ENCODE peak calls at places on chromosomes 11 and 22, in six cellular contexts. One of them, this sample, is unnamed.
A peak's percentile ranks its signal among the peaks of the same experiment; 100 is the strongest.

GRCh38 chr11:128691802-128692749 is 1.8 kb upstream of the FLI1 start:
- DNase-seq in endothelial cell of umbilical vein: peak; percentile 66
- DNase-seq in K562: no peak
- DNase-seq in A549: no peak
- DNase-seq in HepG2: no peak
- DNase-seq in GM12878: no peak
- DNase-seq in this sample: no peak

GRCh38 chr11:67045314-67045713 is 11.3 kb upstream of the RHOD start:
- DNase-seq in endothelial cell of umbilical vein: no peak
- DNase-seq in K562: peak; percentile 51
- DNase-seq in A549: peak; percentile 77
- DNase-seq in HepG2: no peak
- DNase-seq in GM12878: no peak
- DNase-seq in this sample: peak; percentile 83

GRCh38 chr11:8403310-8403709 is 139.6 kb upstream of the LMO1 start:
- DNase-seq in endothelial cell of umbilical vein: peak; percentile 17
- DNase-seq in K562: no peak
- DNase-seq in A549: no peak
- DNase-seq in HepG2: no peak
- DNase-seq in GM12878: no peak
- DNase-seq in this sample: peak; percentile 22

GRCh38 chr11:77299528-77299993 is 1.9 kb downstream of the GDPD4 start:
- DNase-seq in endothelial cell of umbilical vein: no peak
- DNase-seq in K562: peak; percentile 65
- DNase-seq in A549: peak; percentile 72
- DNase-seq in HepG2: peak; percentile 84
- DNase-seq in GM12878: no peak
- DNase-seq in this sample: no peak

GRCh38 chr11:25535462-25535861 is 796.5 kb upstream of the ANO3 start:
- DNase-seq in endothelial cell of umbilical vein: no peak
- DNase-seq in K562: no peak
- DNase-seq in A549: no peak
- DNase-seq in HepG2: no peak
- DNase-seq in GM12878: no peak
- DNase-seq in this sample: no peak

GRCh38 chr11:6353367-6353987 is 33.2 kb upstream of the CAVIN3 start:
- DNase-seq in endothelial cell of umbilical vein: peak; percentile 51
- DNase-seq in K562: peak; percentile 71
- DNase-seq in A549: peak; percentile 79
- DNase-seq in HepG2: peak; percentile 94
- DNase-seq in GM12878: peak; percentile 25
- DNase-seq in this sample: peak; percentile 56

GRCh38 chr11:120391854-120392253 is 55.6 kb downstream of the ARHGEF12 start:
- DNase-seq in endothelial cell of umbilical vein: peak; percentile 23
- DNase-seq in K562: no peak
- DNase-seq in A549: no peak
- DNase-seq in HepG2: peak; percentile 31
- DNase-seq in GM12878: no peak
- DNase-seq in this sample: no peak

GRCh38 chr11:34619062-34619516 is 1.8 kb upstream of the EHF start:
- DNase-seq in endothelial cell of umbilical vein: no peak
- DNase-seq in K562: peak; percentile 74
- DNase-seq in A549: no peak
- DNase-seq in HepG2: no peak
- DNase-seq in GM12878: no peak
- DNase-seq in this sample: no peak

GRCh38 chr11:19679952-19680823 is 32.4 kb upstream of the NAV2 start:
- DNase-seq in endothelial cell of umbilical vein: peak; percentile 98
- DNase-seq in K562: no peak
- DNase-seq in A549: peak; percentile 87
- DNase-seq in HepG2: no peak
- DNase-seq in GM12878: no peak
- DNase-seq in this sample: no peak

GRCh38 chr11:70244698-70245097 is 25.8 kb upstream of the PPFIA1 start:
- DNase-seq in endothelial cell of umbilical vein: no peak
- DNase-seq in K562: no peak
- DNase-seq in A549: peak; percentile 70
- DNase-seq in HepG2: no peak
- DNase-seq in GM12878: no peak
- DNase-seq in this sample: no peak

GRCh38 chr11:48034926-48035876 is 54.8 kb downstream of the PTPRJ start:
- DNase-seq in endothelial cell of umbilical vein: no peak
- DNase-seq in K562: no peak
- DNase-seq in A549: no peak
- DNase-seq in HepG2: no peak
- DNase-seq in GM12878: no peak
- DNase-seq in this sample: no peak

GRCh38 chr11:7582338-7582985 is 68.7 kb downstream of the PPFIBP2 start:
- DNase-seq in endothelial cell of umbilical vein: no peak
- DNase-seq in K562: no peak
- DNase-seq in A549: no peak
- DNase-seq in HepG2: no peak
- DNase-seq in GM12878: no peak
- DNase-seq in this sample: no peak

GRCh38 chr11:44409558-44410236 is 99.8 kb upstream of the ALX4 start:
- DNase-seq in endothelial cell of umbilical vein: no peak
- DNase-seq in K562: no peak
- DNase-seq in A549: no peak
- DNase-seq in HepG2: peak; percentile 13
- DNase-seq in GM12878: no peak
- DNase-seq in this sample: no peak

GRCh38 chr11:12224537-12224893 is 114.1 kb downstream of the MICAL2 start:
- DNase-seq in endothelial cell of umbilical vein: peak; percentile 28
- DNase-seq in K562: no peak
- DNase-seq in A549: no peak
- DNase-seq in HepG2: no peak
- DNase-seq in GM12878: peak; percentile 65
- DNase-seq in this sample: peak; percentile 98

GRCh38 chr11:66493124-66493523 is 12.9 kb downstream of the DPP3 start:
- DNase-seq in endothelial cell of umbilical vein: no peak
- DNase-seq in K562: no peak
- DNase-seq in A549: no peak
- DNase-seq in HepG2: no peak
- DNase-seq in GM12878: no peak
- DNase-seq in this sample: no peak

GRCh38 chr11:66957971-66958231 is 282 bp downstream of the PC start:
- DNase-seq in endothelial cell of umbilical vein: no peak
- DNase-seq in K562: no peak
- DNase-seq in A549: no peak
- DNase-seq in HepG2: no peak
- DNase-seq in GM12878: no peak
- DNase-seq in this sample: no peak

GRCh38 chr11:22031791-22032190 is 161.1 kb upstream of the ANO5 start:
- DNase-seq in endothelial cell of umbilical vein: no peak
- DNase-seq in K562: no peak
- DNase-seq in A549: no peak
- DNase-seq in HepG2: no peak
- DNase-seq in GM12878: no peak
- DNase-seq in this sample: no peak

GRCh38 chr22:38290347-38290746 is 17.5 kb upstream of the TMEM184B start:
- DNase-seq in endothelial cell of umbilical vein: no peak
- DNase-seq in K562: no peak
- DNase-seq in A549: no peak
- DNase-seq in HepG2: no peak
- DNase-seq in GM12878: no peak
- DNase-seq in this sample: no peak

GRCh38 chr11:44559207-44559943 is 6.1 kb upstream of the CD82 start:
- DNase-seq in endothelial cell of umbilical vein: no peak
- DNase-seq in K562: no peak
- DNase-seq in A549: no peak
- DNase-seq in HepG2: no peak
- DNase-seq in GM12878: peak; percentile 85
- DNase-seq in this sample: peak; percentile 82

GRCh38 chr11:30917859-30918478 is 331.8 kb upstream of the MPPED2 start:
- DNase-seq in endothelial cell of umbilical vein: peak; percentile 60
- DNase-seq in K562: peak; percentile 50
- DNase-seq in A549: peak; percentile 47
- DNase-seq in HepG2: peak; percentile 40
- DNase-seq in GM12878: no peak
- DNase-seq in this sample: peak; percentile 51

DNA sequence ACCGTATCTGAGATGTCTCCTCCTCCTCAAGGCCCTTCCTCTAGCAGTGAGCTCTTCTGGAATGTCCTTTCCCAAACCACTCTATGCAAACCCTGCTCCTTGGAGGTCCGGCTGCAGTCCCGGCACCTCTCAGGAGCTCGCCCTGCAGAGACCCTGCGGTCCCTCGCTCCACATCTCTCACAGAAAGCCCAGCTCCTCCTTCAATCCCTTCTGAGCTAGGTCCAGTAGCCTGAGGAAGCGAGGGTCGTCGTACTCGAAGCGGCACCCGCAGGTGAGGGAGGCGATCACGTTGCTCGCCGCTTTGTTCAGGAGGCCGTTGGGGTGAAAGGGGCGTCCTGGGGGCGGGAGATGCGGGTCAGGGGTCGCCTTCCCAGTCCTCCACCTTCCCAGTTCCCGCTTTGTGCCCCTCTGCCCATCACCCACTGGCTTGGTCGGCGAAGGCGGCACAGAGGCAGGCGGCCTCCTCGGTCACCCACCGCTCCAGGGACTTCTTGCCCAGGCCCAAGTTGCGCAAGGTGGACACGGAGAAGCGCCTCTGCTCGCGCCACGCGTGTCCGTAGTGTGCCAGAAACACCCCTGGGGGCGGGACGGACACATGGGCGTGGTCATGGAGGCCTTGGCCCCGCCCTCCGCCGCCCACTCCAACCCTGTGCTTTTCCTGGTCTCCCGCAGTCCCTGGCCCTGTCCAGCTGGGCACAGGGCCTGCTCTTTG is 21.5 kb upstream of the CYP2D6 start:
- DNase-seq in endothelial cell of umbilical vein: no peak
- DNase-seq in K562: peak; percentile 18
- DNase-seq in A549: no peak
- DNase-seq in HepG2: no peak
- DNase-seq in GM12878: no peak
- DNase-seq in this sample: no peak
- H3K4me3 ChIP-seq in endothelial cell of umbilical vein: no peak overlapping the region
- H3K4me3 ChIP-seq in K562: no peak overlapping the region
- H3K4me3 ChIP-seq in A549: no peak overlapping the region
- H3K4me3 ChIP-seq in HepG2: no peak overlapping the region
- H3K4me3 ChIP-seq in GM12878: no peak overlapping the region
- H3K4me3 ChIP-seq in this sample: no peak overlapping the region

GRCh38 chr11:111329306-111330204 is 31.2 kb downstream of the POU2AF3 start:
- DNase-seq in endothelial cell of umbilical vein: no peak
- DNase-seq in K562: no peak
- DNase-seq in A549: no peak
- DNase-seq in HepG2: no peak
- DNase-seq in GM12878: no peak
- DNase-seq in this sample: no peak
- TF ChIP-seq MYC in endothelial cell of umbilical vein: no peak
- TF ChIP-seq MYC in K562: no peak
- TF ChIP-seq MYC in A549: no peak
- TF ChIP-seq MYC in HepG2: no peak
- TF ChIP-seq MYC in GM12878: no peak
- TF ChIP-seq MYC in this sample: no peak

DNA sequence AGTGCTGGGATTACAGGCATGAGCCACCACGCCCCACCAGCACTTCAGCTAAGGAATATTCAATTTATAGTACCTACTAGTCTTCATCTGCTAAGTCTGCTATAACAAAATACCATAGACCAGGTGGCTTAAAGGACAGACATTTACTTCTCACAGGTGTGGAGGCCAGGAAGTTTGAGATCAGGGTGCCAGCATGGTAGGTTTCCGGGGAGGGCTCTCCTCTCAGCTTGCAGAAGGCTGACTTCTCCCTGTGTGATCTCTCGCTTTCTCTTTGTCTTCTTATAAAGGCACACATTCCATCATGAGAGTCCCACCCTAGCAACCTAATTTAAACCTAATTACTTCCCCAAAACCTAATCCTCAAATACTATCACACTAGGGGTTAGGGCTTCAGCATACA is 433.0 kb downstream of the INSC start:
- DNase-seq in endothelial cell of umbilical vein: no peak
- DNase-seq in K562: no peak
- DNase-seq in A549: no peak
- DNase-seq in HepG2: no peak
- DNase-seq in GM12878: no peak
- DNase-seq in this sample: no peak
- H3K4me3 ChIP-seq in endothelial cell of umbilical vein: no peak overlapping the region
- H3K4me3 ChIP-seq in K562: no peak overlapping the region
- H3K4me3 ChIP-seq in A549: no peak overlapping the region
- H3K4me3 ChIP-seq in HepG2: no peak overlapping the region
- H3K4me3 ChIP-seq in GM12878: no peak overlapping the region
- H3K4me3 ChIP-seq in this sample: no peak overlapping the region

GRCh38 chr11:33055361-33055760 is 16.0 kb downstream of the TCP11L1 start:
- DNase-seq in endothelial cell of umbilical vein: peak; percentile 4
- DNase-seq in K562: no peak
- DNase-seq in A549: no peak
- DNase-seq in HepG2: no peak
- DNase-seq in GM12878: no peak
- DNase-seq in this sample: no peak
- TF ChIP-seq MYC in endothelial cell of umbilical vein: no peak
- TF ChIP-seq MYC in K562: no peak
- TF ChIP-seq MYC in A549: no peak
- TF ChIP-seq MYC in HepG2: no peak
- TF ChIP-seq MYC in GM12878: no peak
- TF ChIP-seq MYC in this sample: no peak

DNA sequence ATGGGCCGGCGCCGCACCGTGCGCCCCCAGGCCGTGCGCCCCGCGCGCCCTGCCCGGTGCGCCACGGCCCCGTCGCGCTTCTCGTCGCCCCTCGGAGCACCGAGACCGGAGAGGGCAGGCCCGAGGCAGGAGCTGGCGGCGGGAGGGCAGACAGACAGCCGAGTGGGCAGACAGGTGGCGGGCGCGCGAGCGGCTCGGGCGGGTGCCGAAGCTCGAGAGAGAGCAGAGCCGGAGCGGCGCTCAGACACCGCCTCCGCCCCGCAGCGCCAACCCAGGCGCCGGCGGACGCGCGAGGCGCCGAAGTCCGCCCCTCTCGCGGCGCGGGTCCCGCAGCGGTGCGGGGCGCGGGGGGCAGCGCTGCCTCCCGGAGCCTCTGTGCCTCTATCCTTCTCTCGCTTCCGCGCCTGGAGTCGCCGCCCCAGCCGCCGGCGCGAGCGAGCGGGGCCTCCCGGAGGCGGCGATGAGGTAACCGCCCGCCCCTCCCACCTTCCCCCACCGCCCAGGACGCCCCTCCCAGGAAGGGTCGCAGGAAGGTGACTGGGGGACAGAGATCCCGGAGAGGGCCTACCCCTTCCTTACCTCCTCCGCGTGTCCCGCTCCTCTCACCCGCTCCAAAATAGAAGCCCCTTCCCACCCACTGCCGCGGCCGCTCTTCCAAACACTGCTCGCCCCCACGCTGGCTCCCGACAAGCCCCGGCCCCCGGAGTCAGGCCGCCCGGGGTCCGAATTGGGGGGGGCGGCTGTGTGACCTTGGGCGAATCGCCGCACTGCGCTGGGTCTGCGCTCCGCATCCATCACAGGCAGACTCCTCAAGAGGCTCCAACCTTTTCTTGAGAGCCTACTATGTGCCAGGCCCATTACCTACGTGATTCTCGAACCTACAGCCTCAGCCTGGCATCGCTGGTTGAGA is at the start of gene RASL10A:
- DNase-seq in endothelial cell of umbilical vein: no peak
- DNase-seq in K562: no peak
- DNase-seq in A549: no peak
- DNase-seq in HepG2: no peak
- DNase-seq in GM12878: no peak
- DNase-seq in this sample: peak; percentile 52
- H3K4me3 ChIP-seq in endothelial cell of umbilical vein: no peak within 1 kb of the TSS
- H3K4me3 ChIP-seq in K562: no peak within 1 kb of the TSS
- H3K4me3 ChIP-seq in A549: peak within 1 kb of the TSS; percentile 42
- H3K4me3 ChIP-seq in HepG2: peak within 1 kb of the TSS; percentile 39
- H3K4me3 ChIP-seq in GM12878: no peak within 1 kb of the TSS
- H3K4me3 ChIP-seq in this sample: no peak within 1 kb of the TSS